ENCODE peak calls at places on chromosomes 11 and 22, in five cellular contexts. S is mammary epithelial cell, C is epithelial cell of proximal tubule, R is brain microvascular endothelial cell, F is tibial nerve. O is an unnamed sample.

GRCh38 chr22:37487559-37487958 is 1.4 kb upstream of the MFNG start:
- DNase-seq in S (no peak), R (no peak), F (no peak), C (no peak), O (no peak)

GRCh38 chr11:19508166-19508565 is 204.5 kb upstream of the NAV2 start:
- DNase-seq in C (peak; percentile 32), S (no peak), R (no peak), F (peak; percentile 17), O (peak; percentile 59)

GRCh38 chr11:12884751-12885318 is 124.3 kb upstream of the RASSF10 start:
- DNase-seq in C (no peak), S (no peak), F (no peak), R (no peak), O (peak; percentile 52)

GRCh38 chr11:44575288-44575672 is 9.8 kb downstream of the CD82 start:
- DNase-seq in F (no peak), S (peak; percentile 84), C (peak; percentile 44), R (peak; percentile 77), O (no peak)

GRCh38 chr11:48087974-48088681 is 107.8 kb downstream of the PTPRJ start:
- DNase-seq in F (no peak), S (no peak), C (no peak), R (no peak), O (no peak)

GRCh38 chr11:118988280-118988679 is 9.7 kb upstream of the CENATAC start:
- DNase-seq in S (peak; percentile 95), R (no peak), C (no peak), F (no peak), O (no peak)

GRCh38 chr11:20795005-20795404 is 125.6 kb downstream of the NELL1 start:
- DNase-seq in F (no peak), R (no peak), S (no peak), C (no peak), O (no peak)

GRCh38 chr11:13294771-13295579 is 17.4 kb downstream of the BMAL1 start:
- DNase-seq in S (no peak), C (no peak), R (no peak), F (no peak), O (no peak)

GRCh38 chr22:50208939-50209892 is 8.4 kb downstream of the SELENOO start:
- DNase-seq in S (no peak), C (no peak), R (no peak), F (no peak), O (no peak)

DNA sequence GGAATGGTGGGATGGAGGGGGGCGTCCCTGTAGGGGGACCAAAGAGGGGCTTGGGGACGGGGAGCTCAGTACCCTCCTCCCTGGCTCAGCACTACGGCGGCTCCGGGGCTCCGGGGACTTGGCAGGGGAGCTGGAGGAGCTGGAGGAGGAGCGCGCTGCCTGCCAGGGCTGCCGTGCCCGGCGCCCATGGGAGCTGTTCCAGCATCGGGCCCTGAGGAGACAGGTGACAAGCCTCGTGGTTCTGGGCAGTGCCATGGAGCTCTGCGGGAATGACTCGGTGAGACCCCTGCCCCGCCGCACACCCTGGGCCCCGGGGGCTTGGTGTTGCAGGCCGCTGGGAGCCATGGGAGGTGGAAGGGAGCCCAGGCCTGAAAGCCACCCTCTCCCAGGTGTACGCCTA is 11.8 kb upstream of the MIF start:
- DNase-seq in S (no peak), R (no peak), C (no peak), F (no peak), O (no peak)
- TF ChIP-seq CTCF in S (no peak), R (no peak), C (no peak), F (no peak), O (no peak)

DNA sequence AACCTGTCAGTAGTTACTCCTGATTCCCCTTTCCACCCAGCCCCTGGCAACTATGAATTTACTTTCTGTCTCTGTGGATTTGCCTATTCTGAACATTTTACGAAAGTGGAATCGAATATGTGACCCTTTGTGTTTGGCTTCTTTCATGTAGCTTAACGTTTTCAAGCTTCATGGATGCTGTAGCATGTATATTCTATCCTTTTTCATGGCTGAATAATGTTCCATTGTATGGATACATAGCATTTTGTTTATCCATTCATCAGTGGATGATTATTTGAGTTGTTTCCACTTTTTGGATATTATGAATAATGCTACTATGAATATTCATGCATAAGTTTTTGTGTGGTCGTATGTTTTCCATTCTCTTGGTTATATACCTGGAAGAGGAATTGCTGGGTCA is 9.2 kb upstream of the GLB1L2 start:
- DNase-seq in S (no peak), C (no peak), F (no peak), R (no peak), O (no peak)
- H3K4me3 ChIP-seq in S (no peak overlapping the region), C (no peak overlapping the region), F (no peak overlapping the region), R (no peak overlapping the region), O (no peak overlapping the region)

DNA sequence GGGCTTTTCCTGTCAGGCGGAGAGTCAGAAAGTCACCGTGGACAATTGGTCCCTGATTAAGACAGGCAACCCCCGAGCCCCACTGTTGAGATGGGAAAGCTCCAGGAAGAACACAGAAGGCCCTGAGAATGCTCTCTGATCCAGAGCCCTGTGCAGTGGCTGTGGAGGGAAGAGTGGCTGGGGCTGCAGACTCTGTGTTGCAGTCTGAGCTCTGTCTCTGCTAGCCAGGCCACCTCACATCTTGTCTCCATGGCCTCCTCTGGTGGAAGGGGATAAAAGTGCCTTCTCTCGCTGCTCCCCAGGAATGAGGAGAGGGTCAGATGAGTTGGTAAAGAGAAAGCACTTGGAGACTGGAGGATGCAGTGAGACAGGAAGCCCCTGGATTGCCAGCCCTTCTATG is 141.2 kb downstream of the CEP164 start:
- DNase-seq in F (no peak), C (no peak), R (no peak), S (no peak), O (no peak)
- TF ChIP-seq CTCF in F (no peak), C (peak; percentile 14), R (no peak), S (no peak), O (no peak)

GRCh38 chr11:69010964-69011623 is 2.0 kb downstream of the MRGPRF start:
- DNase-seq in R (peak; percentile 46), S (peak; percentile 56), F (peak; percentile 69), C (no peak), O (peak; percentile 82)

GRCh38 chr11:69008774-69009440 is 4.1 kb downstream of the MRGPRF start:
- DNase-seq in F (peak; percentile 64), R (peak; percentile 97), S (peak; percentile 92), C (peak; percentile 59), O (peak; percentile 94)

GRCh38 chr11:69011624-69012091 is 1.4 kb downstream of the MRGPRF start:
- DNase-seq in S (no peak), F (no peak), C (no peak), R (no peak), O (no peak)

GRCh38 chr11:69009441-69010211 is 3.4 kb downstream of the MRGPRF start:
- DNase-seq in C (no peak), F (no peak), S (no peak), R (no peak), O (no peak)

DNA sequence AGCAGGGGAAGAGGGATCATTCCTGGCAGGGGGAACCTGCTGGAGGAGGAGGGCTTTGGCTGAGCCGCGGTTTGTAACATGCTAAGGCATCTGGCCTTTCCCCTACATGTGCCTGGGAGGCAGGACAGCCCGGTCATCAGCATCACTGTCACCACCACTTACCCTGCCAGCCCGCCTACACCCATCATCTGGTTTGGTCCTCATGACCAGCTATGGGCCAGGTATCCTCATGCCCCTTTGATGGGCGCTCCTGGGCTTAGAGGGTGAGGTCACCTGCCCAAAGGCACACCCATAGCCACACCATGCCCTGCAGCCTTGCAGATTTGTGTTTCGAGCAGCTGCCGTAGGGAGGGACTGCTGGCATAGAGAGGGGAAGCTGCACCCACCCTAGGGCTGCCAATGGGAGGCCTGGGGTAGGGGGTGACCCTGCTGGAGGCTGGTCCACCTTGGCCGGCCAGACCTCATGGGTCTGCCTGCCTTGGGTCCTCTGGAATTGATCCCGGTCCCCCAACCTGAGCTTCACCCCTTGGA is 2.6 kb downstream of the MRGPRF start:
- DNase-seq in R (no peak), C (no peak), F (no peak), S (peak; percentile 24), O (no peak)
- H3K4me3 ChIP-seq in R (peak overlapping the region; percentile 12), C (peak overlapping the region; percentile 42), F (peak overlapping the region; percentile 33), S (no peak overlapping the region), O (peak overlapping the region; percentile 26)

GRCh38 chr22:38719196-38719595 is 13.5 kb downstream of the GTPBP1 start:
- DNase-seq in F (no peak), C (no peak), R (no peak), S (no peak), O (no peak)

GRCh38 chr22:38717244-38717643 is 11.5 kb downstream of the GTPBP1 start:
- DNase-seq in C (no peak), F (no peak), S (no peak), R (no peak), O (no peak)

GRCh38 chr22:38716827-38717226 is 11.1 kb downstream of the GTPBP1 start:
- DNase-seq in F (no peak), C (no peak), R (no peak), S (no peak), O (no peak)

GRCh38 chr22:38720350-38720749 is 14.6 kb downstream of the GTPBP1 start:
- DNase-seq in C (no peak), S (no peak), R (no peak), F (no peak), O (no peak)

GRCh38 chr22:38718414-38718813 is 12.7 kb downstream of the GTPBP1 start:
- DNase-seq in R (peak; percentile 72), S (peak; percentile 76), F (no peak), C (no peak), O (peak; percentile 76)
- TF ChIP-seq CTCF in R (peak; percentile 81), S (peak; percentile 72), F (peak; percentile 48), C (peak; percentile 70), O (peak; percentile 82)

GRCh38 chr22:48358886-48359612 is 1468.6 kb downstream of the BRD1 start:
- DNase-seq in S (no peak), F (no peak), C (no peak), R (no peak), O (no peak)
- H3K4me3 ChIP-seq in S (no peak overlapping the region), F (no peak overlapping the region), C (no peak overlapping the region), R (no peak overlapping the region), O (no peak overlapping the region)

DNA sequence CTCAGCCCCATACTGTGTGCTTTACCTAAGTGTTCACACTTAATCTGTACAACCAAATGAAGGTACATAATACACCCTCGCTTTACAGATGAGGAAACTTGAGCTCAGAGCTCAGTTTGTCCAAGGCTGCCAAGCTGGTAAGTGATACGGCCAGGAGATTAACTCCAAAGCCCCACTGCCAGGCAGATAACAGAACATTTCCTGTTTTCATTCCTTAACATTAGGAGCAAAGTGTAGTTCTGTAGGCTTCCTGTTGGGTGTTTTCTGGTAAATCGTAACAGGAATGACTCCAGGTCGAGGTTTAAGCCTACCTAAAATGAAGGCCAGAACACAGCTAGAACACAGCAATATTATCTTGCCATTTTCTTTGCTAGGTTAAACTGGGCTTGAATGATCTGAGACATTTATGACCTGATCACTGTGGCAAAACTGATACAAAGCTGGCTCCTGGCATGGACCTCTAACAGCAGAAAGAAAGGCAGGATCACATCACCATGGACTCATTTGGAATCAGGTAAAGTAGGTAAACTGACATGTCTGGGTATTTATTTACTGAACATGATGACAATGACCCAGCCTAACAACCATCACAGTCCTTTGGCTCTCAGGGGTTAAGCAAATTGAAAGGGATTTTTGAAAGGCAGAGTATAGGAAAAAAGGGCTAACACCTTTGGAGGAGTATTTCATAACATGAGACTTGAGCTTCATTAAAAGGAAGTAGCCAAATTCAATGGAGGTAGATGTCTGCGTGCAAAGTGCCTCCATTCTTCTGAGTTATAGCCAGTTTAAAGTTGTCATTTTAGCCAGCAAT is 3.9 kb upstream of the NUP50 start:
- DNase-seq in C (no peak), S (no peak), F (no peak), R (no peak), O (no peak)
- TF ChIP-seq CTCF in C (no peak), S (no peak), F (no peak), R (peak; percentile 13), O (no peak)

O was measured in cardiac fibroblast.